ENCODE peak calls at places on chromosomes 5 and 9, in seven cellular contexts. R is NCI-H82; E is activated naive CD4-positive, alpha-beta T cell; K is HuH-7; A is GDM1; M is RWPE2; F is Right ventricle myocardium superior. B is an unnamed sample.

GRCh38 chr9:21110708-21111576 is 30.7 kb downstream of the IFNW1 start:
- DNase-seq in R (peak), A (peak), E (no peak), K (peak), M (no peak), F (no peak), B (peak)

GRCh38 chr9:70110194-70111041 is 66.8 kb downstream of the MAMDC2 start:
- DNase-seq in K (no peak), F (no peak), R (peak), A (no peak), M (no peak), E (no peak), B (no peak)

GRCh38 chr5:110785356-110785755 is 46.5 kb downstream of the SLC25A46 start:
- DNase-seq in F (no peak), E (no peak), K (no peak), M (no peak), A (no peak), R (no peak), B (no peak)

GRCh38 chr5:178454821-178455479 is 135.2 kb downstream of the COL23A1 start:
- DNase-seq in K (no peak), A (no peak), E (no peak), M (no peak), F (no peak), R (no peak), B (peak)

GRCh38 chr5:154384480-154385235 is 61.1 kb upstream of the SAP30L start:
- DNase-seq in K (no peak), R (no peak), M (no peak), F (no peak), A (no peak), E (no peak), B (no peak)

GRCh38 chr9:129307227-129307970 is 129.3 kb upstream of the IER5L start:
- DNase-seq in E (no peak), F (no peak), K (no peak), M (peak), R (peak), A (no peak), B (no peak)

GRCh38 chr5:124888622-124889521 is 142.4 kb upstream of the ZNF608 start:
- DNase-seq in K (no peak), M (no peak), R (no peak), F (no peak), E (no peak), A (no peak), B (no peak)

GRCh38 chr5:53313131-53313530 is 167.3 kb upstream of the FST start:
- DNase-seq in K (no peak), A (no peak), E (no peak), F (no peak), M (no peak), R (no peak), B (no peak)

GRCh38 chr9:77543131-77543822 is 104.8 kb downstream of the GNA14 start:
- DNase-seq in R (no peak), F (no peak), E (no peak), A (no peak), M (no peak), K (no peak), B (peak)

GRCh38 chr9:98851730-98852462 is 44.4 kb downstream of the GALNT12 start:
- DNase-seq in K (no peak), A (no peak), R (no peak), F (no peak), M (no peak), E (no peak), B (no peak)

GRCh38 chr5:79255786-79256557 is 20.0 kb downstream of the JMY start:
- DNase-seq in E (no peak), M (no peak), R (peak), F (no peak), K (peak), A (no peak), B (peak)

GRCh38 chr5:10987881-10988504 is 227.0 kb upstream of the DAP start:
- DNase-seq in M (no peak), F (peak), A (peak), R (peak), K (peak), E (peak), B (peak)

GRCh38 chr5:179680780-179681411 is at the start of gene CBY3:
- DNase-seq in E (no peak), R (no peak), M (no peak), K (no peak), A (no peak), F (no peak), B (no peak)

GRCh38 chr5:103259705-103260355 is 1.3 kb downstream of the MACIR start:
- DNase-seq in F (no peak), E (no peak), R (peak), A (peak), K (peak), M (no peak), B (no peak)

GRCh38 chr5:68751651-68752050 is 342.2 kb upstream of the SLC30A5 start:
- DNase-seq in E (no peak), M (no peak), A (no peak), F (no peak), K (no peak), R (no peak), B (no peak)

GRCh38 chr5:34717426-34718327 is 61.5 kb downstream of the RAI14 start:
- DNase-seq in K (no peak), M (peak), F (no peak), R (no peak), A (no peak), E (no peak), B (peak)

GRCh38 chr5:207599-207998 is 10.4 kb downstream of the CCDC127 start:
- DNase-seq in A (no peak), R (no peak), E (no peak), F (no peak), K (no peak), M (no peak), B (peak)